ENCODE peak calls at places on chromosomes 5 and 9, in four cellular contexts. N, T, E and O are unnamed samples.

GRCh38 chr5:83388608-83389007 is 82.9 kb upstream of the VCAN start:
- DNase-seq in E (no peak), N (no peak), T (no peak), O (no peak)

GRCh38 chr9:121827251-121827967 is 176.0 kb downstream of the DAB2IP start:
- DNase-seq in E (no peak), T (no peak), N (no peak), O (no peak)

GRCh38 chr5:59863777-59864176 is 29.7 kb downstream of the PDE4D start:
- DNase-seq in E (no peak), T (no peak), N (no peak), O (no peak)

GRCh38 chr9:91120200-91120599 is 241.5 kb downstream of the AUH start:
- DNase-seq in T (no peak), E (no peak), N (no peak), O (no peak)

GRCh38 chr9:15293084-15293483 is 13.9 kb downstream of the TTC39B start:
- DNase-seq in T (no peak), N (no peak), E (no peak), O (no peak)

GRCh38 chr5:112116372-112116771 is 302.7 kb downstream of the EPB41L4A start:
- DNase-seq in E (no peak), T (no peak), N (no peak), O (no peak)

GRCh38 chr5:1059884-1060263 is 51.3 kb downstream of the NKD2 start:
- DNase-seq in N (no peak), T (no peak), E (no peak), O (no peak)

GRCh38 chr9:28064241-28064640 is 491.0 kb upstream of the C9orf72 start:
- DNase-seq in E (no peak), N (no peak), T (no peak), O (no peak)

GRCh38 chr5:153883829-153884228 is 154.9 kb downstream of the FAM114A2 start:
- DNase-seq in E (no peak), T (no peak), N (no peak), O (no peak)

GRCh38 chr5:159010611-159011497 is 88.9 kb downstream of the EBF1 start:
- DNase-seq in E (no peak), T (no peak), N (no peak), O (no peak)

GRCh38 chr5:62369039-62369438 is 34.7 kb downstream of the DIMT1 start:
- DNase-seq in E (no peak), N (no peak), T (no peak), O (no peak)

GRCh38 chr9:86599565-86599964 is 245.4 kb upstream of the TUT7 start:
- DNase-seq in N (no peak), E (no peak), T (no peak), O (no peak)

GRCh38 chr5:55151923-55152842 is 7.8 kb upstream of the GPX8 start:
- DNase-seq in N (no peak), E (no peak), T (no peak), O (no peak)

GRCh38 chr5:66987949-66988838 is 208.4 kb downstream of the CD180 start:
- DNase-seq in T (no peak), N (peak; percentile 37), E (peak; percentile 36), O (peak; percentile 30)

GRCh38 chr5:93915142-93915553 is 173.7 kb upstream of the POU5F2 start:
- DNase-seq in T (no peak), E (peak; percentile 50), N (peak; percentile 39), O (peak; percentile 48)

GRCh38 chr9:105816202-105816744 is 121.9 kb downstream of the TMEM38B start:
- DNase-seq in T (no peak), N (no peak), E (no peak), O (no peak)

GRCh38 chr9:104093162-104093561 is 947 bp upstream of the SMC2 start:
- DNase-seq in N (no peak), T (no peak), E (no peak), O (no peak)
- TF ChIP-seq ELF4 in N (no peak), T (no peak), E (no peak), O (no peak)

GRCh38 chr5:162786234-162786633 is 651.2 kb upstream of the CCNG1 start:
- DNase-seq in E (no peak), N (no peak), T (no peak), O (no peak)
- TF ChIP-seq ELF4 in E (no peak), N (no peak), T (no peak), O (no peak)

GRCh38 chr9:131693163-131693562 is 46.7 kb downstream of the RAPGEF1 start:
- DNase-seq in E (no peak), N (no peak), T (no peak), O (no peak)

GRCh38 chr9:131692612-131692976 is 47.3 kb downstream of the RAPGEF1 start:
- DNase-seq in E (no peak), T (no peak), N (no peak), O (no peak)

GRCh38 chr9:131690950-131691573 is 48.8 kb downstream of the RAPGEF1 start:
- DNase-seq in N (no peak), T (no peak), E (no peak), O (no peak)

GRCh38 chr9:131691969-131692611 is 47.8 kb downstream of the RAPGEF1 start:
- DNase-seq in T (no peak), N (no peak), E (no peak), O (no peak)

GRCh38 chr9:131690462-131690861 is 49.4 kb downstream of the RAPGEF1 start:
- DNase-seq in E (no peak), T (no peak), N (no peak), O (no peak)
- TF ChIP-seq ELF4 in E (no peak), T (no peak), N (no peak), O (no peak)

DNA sequence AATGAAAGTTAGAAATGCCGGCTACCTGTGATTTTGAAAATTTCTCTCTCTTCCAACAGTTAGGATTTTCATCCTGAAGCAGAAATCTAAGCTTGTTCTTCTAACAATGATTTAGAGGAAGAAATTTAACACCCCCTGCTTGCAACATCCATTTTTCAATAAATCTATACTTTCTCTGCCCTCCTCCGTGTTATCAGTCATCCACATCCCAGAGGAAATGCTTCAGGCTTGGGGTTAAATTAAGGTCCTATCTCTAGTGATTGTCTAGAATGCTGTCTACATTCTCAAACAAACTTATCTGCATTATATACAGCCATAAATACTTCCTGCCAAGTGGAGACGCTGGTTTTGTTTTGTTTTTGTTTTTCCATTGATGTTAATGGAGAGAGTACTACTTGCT is 371.0 kb downstream of the CSNK1G3 start:
- DNase-seq in N (no peak), E (no peak), T (no peak), O (no peak)
- TF ChIP-seq ELF4 in N (no peak), E (no peak), T (no peak), O (no peak)

DNA sequence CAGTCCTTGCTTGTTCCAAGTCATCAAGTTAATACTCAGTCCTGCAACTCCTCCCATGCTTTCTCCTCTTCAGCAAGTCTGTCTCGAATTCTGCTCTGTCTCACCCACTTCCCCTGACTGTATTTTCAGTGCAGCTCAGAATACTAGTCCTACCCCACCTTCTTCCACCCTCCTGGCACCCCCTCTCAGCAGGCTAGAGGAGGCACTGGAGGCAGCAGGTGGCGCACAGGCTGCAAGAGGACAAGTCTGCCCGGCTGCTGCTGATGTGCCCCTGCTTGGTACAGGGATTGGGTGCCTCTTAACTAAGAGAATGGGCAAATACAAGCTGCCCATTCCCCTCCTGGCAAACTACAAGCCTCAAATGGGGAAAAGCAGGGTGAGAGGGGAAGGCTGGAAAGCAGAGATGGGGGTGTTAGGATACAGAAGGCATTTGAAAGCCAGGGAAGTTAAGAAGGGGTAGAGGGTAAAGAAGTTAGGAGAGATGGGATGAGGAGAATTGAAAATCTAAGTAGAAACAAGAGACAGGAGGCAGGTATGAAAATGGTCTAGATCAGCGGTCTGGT is 5.0 kb downstream of the TLN1 start:
- DNase-seq in T (no peak), E (peak; percentile 35), N (no peak), O (no peak)
- TF ChIP-seq ELF4 in T (no peak), E (no peak), N (no peak), O (no peak)

GRCh38 chr9:2583308-2584013 is 38.1 kb upstream of the VLDLR start:
- DNase-seq in N (no peak), T (no peak), E (no peak), O (peak; percentile 4)
- TF ChIP-seq ELF4 in N (no peak), T (no peak), E (no peak), O (no peak)

GRCh38 chr9:132833451-132834130 is 44.5 kb downstream of the AK8 start:
- DNase-seq in T (no peak), E (no peak), N (no peak), O (no peak)
- TF ChIP-seq ELF4 in T (no peak), E (no peak), N (no peak), O (no peak)

GRCh38 chr5:56565693-56566092 is 249.7 kb upstream of the MAP3K1 start:
- DNase-seq in N (no peak), E (no peak), T (no peak), O (no peak)
- TF ChIP-seq ELF4 in N (no peak), E (no peak), T (no peak), O (no peak)